ENCODE peak calls at places on chromosomes 4 and X, in four cellular contexts. P, X, C and K are unnamed samples.
A peak's percentile ranks its signal among the peaks of the same experiment; 100 is the strongest.

GRCh38 chrX:108366644-108367406 is 71.4 kb downstream of the COL4A6 start:
- DNase-seq in P (no peak), X (no peak), C (no peak), K (no peak)

GRCh38 chr4:52841707-52842456 is 20.2 kb upstream of the RASL11B start:
- DNase-seq in P (no peak), X (no peak), C (no peak), K (no peak)

GRCh38 chrX:130771230-130771629 is 131.8 kb downstream of the ENOX2 start:
- DNase-seq in P (no peak), X (no peak), C (no peak), K (no peak)

GRCh38 chr4:52037730-52038108 is 380 bp downstream of the SGCB start:
- DNase-seq in P (peak; percentile 39), X (peak; percentile 12), C (peak; percentile 76), K (peak; percentile 18)

GRCh38 chr4:15855804-15856475 is 77.8 kb downstream of the CD38 start:
- DNase-seq in P (peak; percentile 95), X (no peak), C (no peak), K (no peak)

GRCh38 chrX:133413218-133413925 is 1.9 kb downstream of the GPC4 start:
- DNase-seq in P (no peak), X (no peak), C (peak; percentile 18), K (no peak)

GRCh38 chrX:77014655-77015377 is 432.4 kb upstream of the FGF16 start:
- DNase-seq in P (peak; percentile 8), X (no peak), C (no peak), K (peak; percentile 50)

GRCh38 chr4:99863-100262 is 24.4 kb upstream of the ZNF718 start:
- DNase-seq in P (peak; percentile 5), X (no peak), C (no peak), K (no peak)

GRCh38 chr4:145533011-145533410 is 51.4 kb downstream of the SMAD1 start:
- DNase-seq in P (no peak), X (no peak), C (no peak), K (no peak)

GRCh38 chr4:2948895-2949781 is 14.1 kb downstream of the NOP14 start:
- DNase-seq in P (no peak), X (no peak), C (peak; percentile 32), K (peak; percentile 19)

GRCh38 chrX:46788902-46789301 is 30.0 kb upstream of the SLC9A7 start:
- DNase-seq in P (peak; percentile 46), X (no peak), C (peak; percentile 52), K (no peak)

GRCh38 chrX:68570598-68570997 is 71.7 kb downstream of the YIPF6 start:
- DNase-seq in P (no peak), X (no peak), C (no peak), K (no peak)

GRCh38 chr4:113761682-113762060 is at the start of gene CAMK2D:
- DNase-seq in P (peak; percentile 95), X (peak; percentile 91), C (peak; percentile 90), K (peak; percentile 85)

GRCh38 chr4:173934201-173934600 is 349.3 kb downstream of the FBXO8 start:
- DNase-seq in P (peak; percentile 58), X (no peak), C (peak; percentile 65), K (no peak)

GRCh38 chr4:185532795-185533324 is 2.4 kb downstream of the PDLIM3 start:
- DNase-seq in P (no peak), X (no peak), C (no peak), K (no peak)

GRCh38 chr4:185532327-185532726 is 3.0 kb downstream of the PDLIM3 start:
- DNase-seq in P (no peak), X (no peak), C (no peak), K (no peak)

GRCh38 chr4:185535818-185536729 is 767 bp upstream of the PDLIM3 start:
- DNase-seq in P (peak; percentile 60), X (no peak), C (peak; percentile 49), K (no peak)

GRCh38 chr4:185534534-185534849 is 815 bp downstream of the PDLIM3 start:
- DNase-seq in P (no peak), X (no peak), C (no peak), K (no peak)

GRCh38 chr4:185534850-185535761 is at the start of gene PDLIM3:
- DNase-seq in P (no peak), X (no peak), C (peak; percentile 80), K (no peak)
- H3K4me3 ChIP-seq in P (peak within 1 kb of the TSS; percentile 74), X (no peak within 1 kb of the TSS), C (peak within 1 kb of the TSS; percentile 77), K (no peak within 1 kb of the TSS)

DNA sequence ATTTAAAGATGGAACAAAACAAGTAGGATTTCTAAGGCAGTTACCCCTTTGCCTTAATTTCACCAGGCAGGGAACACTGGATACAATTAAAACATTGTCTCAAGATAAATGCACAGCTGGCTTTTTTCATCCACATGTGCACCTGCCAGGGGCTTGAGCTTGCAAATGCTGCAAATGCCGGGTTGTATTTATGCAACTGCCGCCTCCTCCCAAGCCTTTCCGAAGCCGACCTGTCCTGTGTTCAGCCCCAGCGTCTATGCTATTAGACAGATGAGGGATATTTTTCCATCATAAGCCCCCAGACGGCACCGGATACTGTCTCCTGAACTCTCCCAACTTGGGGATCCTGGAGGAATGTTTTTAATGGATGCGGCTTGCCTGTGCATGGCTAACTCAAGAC is 251.6 kb downstream of the CRLF2 start:
- DNase-seq in P (no peak), X (no peak), C (no peak), K (no peak)
- H3K4me3 ChIP-seq in P (no peak overlapping the region), X (no peak overlapping the region), C (no peak overlapping the region), K (no peak overlapping the region)

DNA sequence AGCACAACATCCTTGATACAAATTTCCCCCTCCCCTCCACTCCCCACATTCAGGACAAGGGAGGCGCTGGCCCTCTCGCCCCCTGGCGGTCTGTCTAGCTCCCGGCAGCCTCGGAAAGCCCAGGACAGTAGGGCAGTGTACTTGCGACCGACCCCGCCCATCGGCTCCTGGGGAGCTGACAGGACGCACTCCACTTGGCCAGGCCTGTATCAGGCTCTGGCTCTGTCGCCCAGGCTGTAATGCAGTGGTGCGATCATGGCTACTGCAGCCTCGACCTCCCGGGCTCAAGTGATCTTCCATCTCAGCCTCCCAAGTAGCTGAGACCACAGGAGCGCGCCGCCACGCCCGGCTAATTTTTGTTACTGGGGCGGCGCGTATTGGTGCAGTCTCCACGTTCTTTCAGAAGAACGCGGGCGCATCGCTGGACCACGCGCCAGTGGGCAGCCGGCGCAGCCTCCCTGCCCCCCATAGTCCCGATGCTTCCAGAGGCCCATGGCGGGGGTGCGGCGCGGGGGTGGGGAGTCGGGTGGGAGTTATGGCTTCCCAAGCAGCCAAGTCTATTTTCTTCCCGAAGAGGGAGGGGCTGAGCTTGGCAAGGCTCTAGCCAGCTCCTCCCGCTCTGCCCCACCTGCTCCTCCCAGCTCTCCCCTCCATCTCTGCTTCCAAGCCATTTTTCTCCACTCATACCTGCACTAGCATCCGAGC is 7.8 kb upstream of the AKAP14 start:
- DNase-seq in P (peak; percentile 50), X (peak; percentile 34), C (peak; percentile 72), K (no peak)
- H3K4me3 ChIP-seq in P (peak overlapping the region; percentile 37), X (no peak overlapping the region), C (peak overlapping the region; percentile 59), K (no peak overlapping the region)

GRCh38 chrX:39819921-39820849 is 277.6 kb downstream of the BCOR start:
- DNase-seq in P (no peak), X (no peak), C (no peak), K (no peak)

GRCh38 chrX:39822133-39822748 is 275.5 kb downstream of the BCOR start:
- DNase-seq in P (no peak), X (no peak), C (no peak), K (no peak)

GRCh38 chrX:39823424-39823823 is 274.3 kb downstream of the BCOR start:
- DNase-seq in P (no peak), X (no peak), C (no peak), K (no peak)

GRCh38 chrX:39821011-39821708 is 276.6 kb downstream of the BCOR start:
- DNase-seq in P (no peak), X (no peak), C (peak; percentile 53), K (no peak)

GRCh38 chrX:39821709-39822095 is 276.1 kb downstream of the BCOR start:
- DNase-seq in P (no peak), X (no peak), C (no peak), K (no peak)
- H3K4me3 ChIP-seq in P (peak overlapping the region; percentile 50), X (no peak overlapping the region), C (no peak overlapping the region), K (no peak overlapping the region)

GRCh38 chr4:183635737-183636136 is 23.2 kb downstream of the RWDD4 start:
- DNase-seq in P (peak; percentile 36), X (no peak), C (no peak), K (no peak)

GRCh38 chr4:183636923-183637322 is 22.1 kb downstream of the RWDD4 start:
- DNase-seq in P (peak; percentile 69), X (no peak), C (peak; percentile 48), K (no peak)

GRCh38 chr4:183635333-183635732 is 23.7 kb downstream of the RWDD4 start:
- DNase-seq in P (peak; percentile 14), X (no peak), C (no peak), K (no peak)

GRCh38 chr4:183637461-183637860 is 21.5 kb downstream of the RWDD4 start:
- DNase-seq in P (peak; percentile 53), X (no peak), C (peak; percentile 36), K (no peak)

DNA sequence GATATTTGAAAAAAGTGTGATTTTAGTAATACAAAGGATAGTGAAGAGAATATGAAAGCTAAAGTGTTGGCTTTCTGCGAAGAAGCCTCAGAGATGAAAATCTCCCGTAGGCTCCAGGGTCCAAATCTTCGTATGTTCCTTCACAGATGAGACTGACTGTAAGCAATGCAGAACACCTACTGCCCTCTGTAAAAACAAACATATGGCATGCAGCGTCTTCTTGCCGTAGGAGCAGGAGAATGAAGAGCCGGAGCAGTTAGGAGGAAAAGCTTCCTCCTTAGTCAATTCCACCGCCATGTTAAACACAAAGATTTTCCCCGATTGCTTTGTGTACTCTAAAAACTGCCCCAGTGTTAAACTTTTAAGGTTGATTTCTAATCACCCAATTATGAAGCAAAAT is 22.5 kb downstream of the RWDD4 start:
- DNase-seq in P (peak; percentile 62), X (no peak), C (no peak), K (no peak)
- H3K4me3 ChIP-seq in P (peak overlapping the region; percentile 33), X (no peak overlapping the region), C (no peak overlapping the region), K (no peak overlapping the region)